ENCODE peak calls at places on chromosomes 5 and 9, in four cellular contexts. One of them, this sample, is unnamed.

GRCh38 chr5:112533315-112533867 is 114.3 kb upstream of the EPB41L4A start:
- DNase-seq in H9: peak; percentile 43
- DNase-seq in H1: no peak
- DNase-seq in IMR-90: no peak
- DNase-seq in this sample: peak; percentile 59

GRCh38 chr9:111516061-111516465 is 8.9 kb upstream of the ZNF483 start:
- DNase-seq in H9: peak; percentile 57
- DNase-seq in H1: no peak
- DNase-seq in IMR-90: peak; percentile 18
- DNase-seq in this sample: no peak

GRCh38 chr5:135694906-135695305 is 116.1 kb upstream of the CXCL14 start:
- DNase-seq in H9: no peak
- DNase-seq in H1: no peak
- DNase-seq in IMR-90: no peak
- DNase-seq in this sample: no peak

GRCh38 chr5:87421307-87421706 is 8.6 kb upstream of the CCNH start:
- DNase-seq in H9: no peak
- DNase-seq in H1: no peak
- DNase-seq in IMR-90: no peak
- DNase-seq in this sample: peak; percentile 14

GRCh38 chr5:123460296-123460729 is 37.1 kb upstream of the CEP120 start:
- DNase-seq in H9: no peak
- DNase-seq in H1: no peak
- DNase-seq in IMR-90: peak; percentile 71
- DNase-seq in this sample: peak; percentile 86

GRCh38 chr9:105205787-105206511 is 38.5 kb upstream of the SLC44A1 start:
- DNase-seq in H9: no peak
- DNase-seq in H1: no peak
- DNase-seq in IMR-90: peak; percentile 94
- DNase-seq in this sample: no peak

GRCh38 chr5:53481887-53482716 is 1.7 kb downstream of the FST start:
- DNase-seq in H9: peak; percentile 51
- DNase-seq in H1: no peak
- DNase-seq in IMR-90: peak; percentile 71
- DNase-seq in this sample: peak; percentile 68

GRCh38 chr5:124876564-124876963 is 130.1 kb upstream of the ZNF608 start:
- DNase-seq in H9: no peak
- DNase-seq in H1: no peak
- DNase-seq in IMR-90: no peak
- DNase-seq in this sample: no peak

GRCh38 chr9:136697146-136697820 is 10.0 kb upstream of the AGPAT2 start:
- DNase-seq in H9: no peak
- DNase-seq in H1: no peak
- DNase-seq in IMR-90: no peak
- DNase-seq in this sample: no peak

GRCh38 chr5:395156-395920 is 47.6 kb upstream of the EXOC3 start:
- DNase-seq in H9: peak; percentile 28
- DNase-seq in H1: no peak
- DNase-seq in IMR-90: peak; percentile 94
- DNase-seq in this sample: peak; percentile 27

GRCh38 chr5:159324986-159325385 is 5.3 kb downstream of the IL12B start:
- DNase-seq in H9: no peak
- DNase-seq in H1: no peak
- DNase-seq in IMR-90: no peak
- DNase-seq in this sample: no peak

GRCh38 chr9:122056484-122056883 is 36.6 kb downstream of the TTLL11 start:
- DNase-seq in H9: peak; percentile 61
- DNase-seq in H1: no peak
- DNase-seq in IMR-90: no peak
- DNase-seq in this sample: peak; percentile 69

GRCh38 chr5:36040651-36041536 is 25.8 kb downstream of the UGT3A2 start:
- DNase-seq in H9: no peak
- DNase-seq in H1: no peak
- DNase-seq in IMR-90: no peak
- DNase-seq in this sample: peak; percentile 21

GRCh38 chr5:55441954-55442353 is 92.8 kb downstream of the PLPP1 start:
- DNase-seq in H9: no peak
- DNase-seq in H1: no peak
- DNase-seq in IMR-90: no peak
- DNase-seq in this sample: no peak

GRCh38 chr5:107213025-107213424 is 457.7 kb downstream of the EFNA5 start:
- DNase-seq in H9: no peak
- DNase-seq in H1: no peak
- DNase-seq in IMR-90: no peak
- DNase-seq in this sample: peak; percentile 37

GRCh38 chr9:21777701-21778100 is 24.7 kb upstream of the MTAP start:
- DNase-seq in H9: no peak
- DNase-seq in H1: no peak
- DNase-seq in IMR-90: peak; percentile 93
- DNase-seq in this sample: peak; percentile 8

GRCh38 chr9:124285903-124286291 is 28.1 kb downstream of the NEK6 start:
- DNase-seq in H9: no peak
- DNase-seq in H1: no peak
- DNase-seq in IMR-90: peak; percentile 99
- DNase-seq in this sample: no peak

GRCh38 chr9:91933556-91934352 is 16.3 kb downstream of the ROR2 start:
- DNase-seq in H9: no peak
- DNase-seq in H1: no peak
- DNase-seq in IMR-90: peak; percentile 29
- DNase-seq in this sample: no peak

GRCh38 chr9:125442471-125442870 is 180.8 kb downstream of the GAPVD1 start:
- DNase-seq in H9: no peak
- DNase-seq in H1: no peak
- DNase-seq in IMR-90: no peak
- DNase-seq in this sample: no peak

GRCh38 chr9:82882744-82883143 is 180.2 kb downstream of the RASEF start:
- DNase-seq in H9: no peak
- DNase-seq in H1: no peak
- DNase-seq in IMR-90: no peak
- DNase-seq in this sample: peak; percentile 65

GRCh38 chr5:134749415-134749814 is 9.2 kb upstream of the DDX46 start:
- DNase-seq in H9: no peak
- DNase-seq in H1: no peak
- DNase-seq in IMR-90: no peak
- DNase-seq in this sample: peak; percentile 84

GRCh38 chr5:38660194-38660668 is 103.8 kb upstream of the LIFR start:
- DNase-seq in H9: peak; percentile 91
- DNase-seq in H1: no peak
- DNase-seq in IMR-90: no peak
- DNase-seq in this sample: peak; percentile 78

GRCh38 chr9:79155308-79155707 is 416.5 kb upstream of the TLE4 start:
- DNase-seq in H9: no peak
- DNase-seq in H1: no peak
- DNase-seq in IMR-90: no peak
- DNase-seq in this sample: peak; percentile 19

DNA sequence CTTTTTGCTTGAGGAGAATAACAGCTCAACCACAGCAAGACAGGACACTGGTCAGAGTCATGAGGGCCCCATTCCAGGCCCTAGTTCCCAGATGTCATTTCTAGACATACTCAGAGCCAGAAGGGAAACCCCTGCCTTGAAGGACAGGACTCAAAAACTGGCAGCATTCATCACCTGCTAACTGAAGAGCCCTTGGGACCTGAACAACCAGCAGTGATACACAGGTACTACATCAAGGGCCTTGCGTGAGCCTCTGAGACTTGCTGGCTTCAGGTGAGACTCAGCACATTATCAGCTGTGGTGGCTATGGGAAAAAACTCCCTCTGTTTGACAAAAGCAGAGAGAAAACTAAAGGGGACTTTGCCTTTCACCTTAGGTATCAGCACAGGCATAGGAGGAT is 22.6 kb downstream of the TMEM267 start:
- DNase-seq in H9: no peak
- DNase-seq in H1: no peak
- DNase-seq in IMR-90: no peak
- DNase-seq in this sample: no peak
- H3K56ac ChIP-seq in H9: no peak overlapping the region
- H3K56ac ChIP-seq in H1: no peak overlapping the region
- H3K56ac ChIP-seq in IMR-90: no peak overlapping the region
- H3K56ac ChIP-seq in this sample: no peak overlapping the region

GRCh38 chr9:129275626-129276247 is 97.7 kb upstream of the IER5L start:
- DNase-seq in H9: peak; percentile 65
- DNase-seq in H1: no peak
- DNase-seq in IMR-90: peak; percentile 11
- DNase-seq in this sample: peak; percentile 88

GRCh38 chr9:129278391-129279237 is 100.6 kb upstream of the IER5L start:
- DNase-seq in H9: peak; percentile 82
- DNase-seq in H1: no peak
- DNase-seq in IMR-90: no peak
- DNase-seq in this sample: no peak

GRCh38 chr9:129273941-129274709 is 96.1 kb upstream of the IER5L start:
- DNase-seq in H9: no peak
- DNase-seq in H1: no peak
- DNase-seq in IMR-90: no peak
- DNase-seq in this sample: no peak

GRCh38 chr9:129273136-129273895 is 95.3 kb upstream of the IER5L start:
- DNase-seq in H9: no peak
- DNase-seq in H1: no peak
- DNase-seq in IMR-90: no peak
- DNase-seq in this sample: no peak

GRCh38 chr9:129276486-129277260 is 98.6 kb upstream of the IER5L start:
- DNase-seq in H9: peak; percentile 71
- DNase-seq in H1: no peak
- DNase-seq in IMR-90: no peak
- DNase-seq in this sample: no peak
- H3K18ac ChIP-seq in H9: no peak overlapping the region
- H3K18ac ChIP-seq in H1: peak overlapping the region; percentile 87
- H3K18ac ChIP-seq in IMR-90: no peak overlapping the region
- H3K18ac ChIP-seq in this sample: no peak overlapping the region

GRCh38 chr5:22855824-22856223 is 2.7 kb upstream of the CDH12 start:
- DNase-seq in H9: no peak
- DNase-seq in H1: no peak
- DNase-seq in IMR-90: no peak
- DNase-seq in this sample: no peak
- H3K56ac ChIP-seq in H9: no peak overlapping the region
- H3K56ac ChIP-seq in H1: no peak overlapping the region
- H3K56ac ChIP-seq in IMR-90: no peak overlapping the region
- H3K56ac ChIP-seq in this sample: no peak overlapping the region

DNA sequence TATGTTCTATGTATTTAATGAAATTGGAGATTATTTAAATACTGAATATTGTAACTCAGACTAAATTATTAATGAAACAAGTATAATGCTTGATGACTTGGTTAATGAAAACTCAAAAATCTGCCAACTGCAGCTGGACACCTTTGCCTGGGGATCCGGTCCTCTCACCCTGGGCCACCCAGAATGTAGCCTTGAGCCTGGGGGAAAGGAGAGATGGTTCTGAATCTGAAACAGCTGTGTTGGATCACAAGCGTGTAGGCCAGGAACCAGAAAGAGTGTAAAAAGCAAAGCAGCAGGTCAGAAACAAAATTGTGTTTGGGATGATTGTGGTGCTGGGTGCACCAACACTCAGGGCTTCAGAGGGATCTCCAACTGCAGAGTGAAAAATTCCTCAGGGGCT is 38.5 kb downstream of the ADAMTS16 start:
- DNase-seq in H9: no peak
- DNase-seq in H1: no peak
- DNase-seq in IMR-90: no peak
- DNase-seq in this sample: no peak
- H3K18ac ChIP-seq in H9: peak overlapping the region; percentile 76
- H3K18ac ChIP-seq in H1: peak overlapping the region; percentile 72
- H3K18ac ChIP-seq in IMR-90: no peak overlapping the region
- H3K18ac ChIP-seq in this sample: peak overlapping the region; percentile 95

GRCh38 chr5:60948738-60949137 is 3.7 kb downstream of the NDUFAF2 start:
- DNase-seq in H9: no peak
- DNase-seq in H1: no peak
- DNase-seq in IMR-90: no peak
- DNase-seq in this sample: no peak
- H3K56ac ChIP-seq in H9: no peak overlapping the region
- H3K56ac ChIP-seq in H1: no peak overlapping the region
- H3K56ac ChIP-seq in IMR-90: no peak overlapping the region
- H3K56ac ChIP-seq in this sample: no peak overlapping the region

DNA sequence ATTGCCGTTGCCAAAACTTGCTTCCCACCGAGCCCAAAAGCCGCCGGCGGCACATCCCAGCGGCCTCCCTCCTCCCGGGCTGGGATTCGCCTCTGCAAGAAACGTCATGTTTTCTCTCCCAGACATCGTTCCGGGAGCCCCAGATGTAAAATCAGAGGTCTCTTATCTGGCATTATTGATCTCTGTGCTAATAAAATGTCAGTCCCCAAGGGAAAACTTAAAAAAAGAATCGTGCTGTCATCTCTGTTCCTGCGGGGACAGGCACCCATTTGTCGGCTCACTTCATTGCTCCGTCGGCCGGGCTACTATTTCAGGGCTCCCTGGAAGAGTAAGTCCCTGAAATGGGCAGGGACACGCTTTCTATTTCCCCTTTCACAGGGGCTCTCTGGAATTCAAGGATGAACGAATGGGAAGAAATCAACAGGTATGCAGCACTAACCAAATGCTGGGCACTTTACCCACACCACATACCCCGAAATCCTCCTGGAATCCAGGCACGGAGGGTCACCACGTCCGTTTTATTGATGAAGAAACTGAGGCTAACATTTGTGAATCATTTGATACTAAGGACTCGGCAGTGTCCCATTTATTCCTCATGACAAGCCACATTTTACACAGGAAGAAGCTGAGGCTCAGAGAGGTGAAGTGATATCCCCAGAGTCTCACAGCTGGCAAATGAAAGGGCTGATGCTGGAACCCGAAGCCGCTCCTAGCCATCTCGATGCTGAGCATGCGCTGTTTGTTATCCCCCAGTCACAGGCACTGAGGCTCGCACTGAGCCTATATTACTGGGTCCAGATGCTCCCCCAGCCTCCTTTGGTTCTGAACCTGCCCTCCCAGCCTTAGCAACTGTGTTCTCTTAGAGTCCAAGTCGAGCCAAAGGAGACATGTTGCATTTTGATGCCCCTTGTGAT is 35.7 kb upstream of the MSX2 start:
- DNase-seq in H9: peak; percentile 50
- DNase-seq in H1: no peak
- DNase-seq in IMR-90: no peak
- DNase-seq in this sample: peak; percentile 50
- H3K18ac ChIP-seq in H9: no peak overlapping the region
- H3K18ac ChIP-seq in H1: peak overlapping the region; percentile 81
- H3K18ac ChIP-seq in IMR-90: no peak overlapping the region
- H3K18ac ChIP-seq in this sample: peak overlapping the region; percentile 6

DNA sequence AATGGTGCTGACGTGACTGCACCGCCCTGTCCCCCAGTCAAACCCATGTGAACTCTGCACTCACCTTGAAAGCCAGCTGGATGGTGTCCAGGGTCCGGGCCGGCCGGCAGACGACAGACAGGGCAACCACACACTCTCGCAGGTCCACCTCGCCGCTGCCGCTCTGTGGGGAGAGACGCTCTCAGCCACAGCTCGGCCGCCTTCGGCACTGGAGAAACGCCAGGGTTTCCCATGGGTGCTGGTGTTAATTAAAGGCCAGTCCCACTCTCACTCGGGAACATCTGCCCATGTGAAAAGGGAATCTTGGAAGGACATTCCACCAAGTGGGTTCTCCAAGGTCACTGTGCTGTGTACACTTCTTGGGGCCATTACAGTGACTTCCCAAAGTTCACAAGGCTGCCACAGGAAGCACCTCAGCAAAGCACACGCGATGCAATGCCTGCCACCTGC is 25.5 kb upstream of the SLC6A3 start:
- DNase-seq in H9: no peak
- DNase-seq in H1: no peak
- DNase-seq in IMR-90: no peak
- DNase-seq in this sample: no peak
- H3K56ac ChIP-seq in H9: no peak overlapping the region
- H3K56ac ChIP-seq in H1: no peak overlapping the region
- H3K56ac ChIP-seq in IMR-90: no peak overlapping the region
- H3K56ac ChIP-seq in this sample: no peak overlapping the region

GRCh38 chr9:127053057-127053821 is 69.2 kb downstream of the ANGPTL2 start:
- DNase-seq in H9: no peak
- DNase-seq in H1: no peak
- DNase-seq in IMR-90: no peak
- DNase-seq in this sample: no peak
- H3K18ac ChIP-seq in H9: no peak overlapping the region
- H3K18ac ChIP-seq in H1: no peak overlapping the region
- H3K18ac ChIP-seq in IMR-90: no peak overlapping the region
- H3K18ac ChIP-seq in this sample: no peak overlapping the region